ENCODE peak calls at places on chromosomes 7 and 10, in ten cellular contexts. T is amygdala; H is occipital lobe; W is ELR; R is HEK293T; J is aorta; E is left colon; N is NCI-H2081 treated with DMSO at 0.1 percent for 48 hours; O is stimulated activated CD4-positive, alpha-beta T cell treated with anti-CD3 and anti-CD28 coated beads, Interleukin-2, amount 100 ng/mL, for 48 hours; L is activated T-helper 1 cell treated with anti-CD3 and anti-CD28 coated beads, Interleukin-2, amount 50 U/mL, for 16 hours. K is an unnamed sample.

GRCh38 chr10:98318861-98319260 is 50.9 kb upstream of the LOXL4 start:
- DNase-seq in J (no peak), O (no peak), T (no peak), R (no peak), L (no peak), N (no peak), E (no peak), H (no peak), W (no peak), K (no peak)

GRCh38 chr7:16708980-16709379 is 44.6 kb upstream of the TSPAN13 start:
- DNase-seq in T (no peak), N (no peak), W (peak), L (no peak), E (no peak), J (no peak), O (no peak), R (no peak), H (no peak), K (no peak)

GRCh38 chr7:220151-220841 is 27.9 kb downstream of the FAM20C start:
- DNase-seq in W (peak), J (no peak), N (no peak), H (no peak), T (no peak), L (no peak), O (no peak), R (peak), E (no peak), K (no peak)

GRCh38 chr10:127524229-127524628 is 24.9 kb upstream of the NPS start:
- DNase-seq in O (no peak), H (no peak), E (no peak), T (no peak), L (no peak), R (peak), J (no peak), W (no peak), N (no peak), K (no peak)

GRCh38 chr10:5563237-5563961 is 38.6 kb downstream of the CALML3 start:
- DNase-seq in O (no peak), N (no peak), J (no peak), W (peak), T (no peak), R (no peak), E (peak), H (no peak), L (no peak), K (peak)

GRCh38 chr10:91713471-91714072 is 80.7 kb upstream of the PPP1R3C start:
- DNase-seq in T (no peak), E (no peak), J (no peak), O (no peak), W (no peak), L (no peak), H (no peak), R (no peak), N (no peak), K (no peak)

GRCh38 chr10:92699518-92700272 is 9.9 kb downstream of the HHEX start:
- DNase-seq in O (peak), W (peak), J (peak), N (no peak), R (peak), E (peak), L (no peak), T (no peak), H (no peak), K (no peak)

GRCh38 chr7:50603288-50603687 is 38.1 kb upstream of the DDC start:
- DNase-seq in H (no peak), O (no peak), N (no peak), J (no peak), L (no peak), W (no peak), T (no peak), R (no peak), E (no peak), K (no peak)

GRCh38 chr7:86252406-86252805 is 391.3 kb upstream of the GRM3 start:
- DNase-seq in W (no peak), L (no peak), O (no peak), E (no peak), J (no peak), N (no peak), R (no peak), H (no peak), T (no peak), K (no peak)

GRCh38 chr10:93600861-93601773 is at the start of gene RBP4:
- DNase-seq in H (no peak), L (no peak), N (no peak), W (peak), T (no peak), R (no peak), O (no peak), J (peak), E (peak), K (no peak)

GRCh38 chr10:1183746-1184145 is 127.6 kb downstream of the WDR37 start:
- DNase-seq in H (no peak), J (no peak), N (no peak), T (no peak), W (no peak), E (no peak), O (no peak), L (no peak), R (no peak), K (no peak)

GRCh38 chr7:129923709-129924108 is 29.1 kb downstream of the UBE2H start:
- DNase-seq in R (no peak), N (no peak), H (no peak), O (no peak), L (no peak), E (no peak), J (no peak), W (peak), T (no peak), K (no peak)

GRCh38 chr10:58511765-58512469 is 755 bp upstream of the BICC1 start:
- DNase-seq in E (peak), W (peak), O (no peak), L (no peak), J (peak), R (no peak), T (no peak), H (no peak), N (no peak), K (no peak)

GRCh38 chr7:110043514-110043913 is 1047.4 kb upstream of the LRRN3 start:
- DNase-seq in O (no peak), J (no peak), E (no peak), N (no peak), W (peak), L (no peak), R (no peak), H (no peak), T (no peak), K (no peak)

GRCh38 chr7:137978464-137979237 is 23.2 kb downstream of the CREB3L2 start:
- DNase-seq in H (no peak), W (peak), R (no peak), E (no peak), L (no peak), N (no peak), O (no peak), T (no peak), J (peak), K (no peak)

K was measured in stomach.